ENCODE peak calls at places on chromosomes 3 and 15, in ten cellular contexts. W is GM12892; I is hepatic stellate cell; P is lung microvascular endothelial cell; D is neural crest cell; R is HS-27A; U is fibroblast of villous mesenchyme; S is stimulated activated CD8-positive, alpha-beta memory T cell treated with anti-CD3 and anti-CD28 coated beads, Interleukin-12 subunit alpha, Interleukin-12 subunit beta, amount 100 ng/mL, for 4 hours; Z is lung; K is NCI-H1417. G is an unnamed sample.

GRCh38 chr3:182248349-182248880 is 536.7 kb downstream of the SOX2 start:
- DNase-seq in W (no peak), I (no peak), P (peak; percentile 23), D (no peak), R (no peak), U (no peak), S (no peak), Z (no peak), K (peak; percentile 32), G (no peak)

GRCh38 chr15:74172751-74173544 is 562 bp upstream of the ISLR start:
- DNase-seq in W (no peak), I (peak; percentile 79), P (no peak), D (no peak), R (no peak), U (peak; percentile 78), S (no peak), Z (no peak), K (peak; percentile 37), G (no peak)

GRCh38 chr3:194976049-194976451 is 290.4 kb downstream of the FAM43A start:
- DNase-seq in W (no peak), I (no peak), P (no peak), D (no peak), R (no peak), U (no peak), S (no peak), Z (peak; percentile 62), K (no peak), G (no peak)

GRCh38 chr3:129121792-129122696 is at the start of gene RAB43:
- DNase-seq in W (peak; percentile 86), I (peak; percentile 96), P (peak; percentile 93), D (peak; percentile 94), R (no peak), U (peak; percentile 82), S (peak; percentile 82), Z (peak; percentile 89), K (peak; percentile 75), G (peak; percentile 91)

GRCh38 chr3:133047980-133048379 is 9.8 kb downstream of the TMEM108 start:
- DNase-seq in W (no peak), I (no peak), P (no peak), D (no peak), R (no peak), U (no peak), S (no peak), Z (no peak), K (no peak), G (no peak)

GRCh38 chr3:151156618-151157216 is 46.3 kb downstream of the GPR171 start:
- DNase-seq in W (no peak), I (peak; percentile 28), P (peak; percentile 65), D (no peak), R (peak; percentile 9), U (peak; percentile 58), S (no peak), Z (no peak), K (peak; percentile 87), G (peak; percentile 47)

GRCh38 chr3:171591059-171591458 is 130.9 kb upstream of the TNIK start:
- DNase-seq in W (no peak), I (no peak), P (peak; percentile 13), D (no peak), R (no peak), U (no peak), S (no peak), Z (no peak), K (no peak), G (no peak)

GRCh38 chr3:169772530-169772950 is 656 bp upstream of the MYNN start:
- DNase-seq in W (no peak), I (peak; percentile 55), P (peak; percentile 86), D (peak; percentile 52), R (peak; percentile 66), U (peak; percentile 83), S (no peak), Z (peak; percentile 76), K (peak; percentile 96), G (no peak)

GRCh38 chr15:85168642-85169173 is 187.1 kb downstream of the PDE8A start:
- DNase-seq in W (peak; percentile 17), I (no peak), P (peak; percentile 56), D (peak; percentile 11), R (no peak), U (peak; percentile 7), S (peak; percentile 4), Z (peak; percentile 55), K (peak; percentile 89), G (peak; percentile 20)

GRCh38 chr3:29605845-29606244 is 325.0 kb downstream of the RBMS3 start:
- DNase-seq in W (no peak), I (peak; percentile 3), P (no peak), D (no peak), R (no peak), U (peak; percentile 86), S (no peak), Z (no peak), K (no peak), G (no peak)

GRCh38 chr3:132405188-132405587 is 12.1 kb upstream of the DNAJC13 start:
- DNase-seq in W (no peak), I (no peak), P (peak; percentile 69), D (no peak), R (no peak), U (no peak), S (no peak), Z (no peak), K (peak; percentile 45), G (no peak)

GRCh38 chr15:74269362-74270035 is 33.4 kb downstream of the CCDC33 start:
- DNase-seq in W (no peak), I (no peak), P (no peak), D (no peak), R (no peak), U (no peak), S (no peak), Z (no peak), K (peak; percentile 93), G (no peak)

GRCh38 chr15:51727141-51727897 is 10.1 kb downstream of the LYSMD2 start:
- DNase-seq in W (no peak), I (peak; percentile 38), P (peak; percentile 20), D (no peak), R (no peak), U (no peak), S (no peak), Z (no peak), K (no peak), G (no peak)